ENCODE peak calls at places on chromosomes 11 and 22, in nine cellular contexts. H is upper lobe of right lung, I is BJ, U is fibroblast of pulmonary artery, R is transverse colon, N is neural crest cell, D is endothelial cell, F is MM.1S, G is tibial artery. M is an unnamed sample.

GRCh38 chr22:49382451-49382735 is 445.3 kb downstream of the BRD1 start:
- DNase-seq in H (no peak), I (no peak), U (no peak), R (no peak), N (no peak), D (no peak), F (no peak), G (no peak), M (no peak)

GRCh38 chr22:36301384-36301828 is 48.5 kb downstream of the APOL1 start:
- DNase-seq in H (peak), I (no peak), U (peak), R (peak), N (peak), D (peak), F (peak), G (peak), M (peak)

GRCh38 chr22:17443413-17444203 is 74.3 kb downstream of the CECR2 start:
- DNase-seq in H (no peak), I (no peak), U (no peak), R (no peak), N (no peak), D (no peak), F (no peak), G (no peak), M (no peak)

GRCh38 chr11:68071281-68072048 is 32.6 kb downstream of the TCIRG1 start:
- DNase-seq in H (no peak), I (no peak), U (no peak), R (no peak), N (no peak), D (no peak), F (no peak), G (no peak), M (no peak)

GRCh38 chr22:33869946-33870345 is 50.3 kb downstream of the LARGE1 start:
- DNase-seq in H (no peak), I (no peak), U (no peak), R (no peak), N (no peak), D (no peak), F (no peak), G (no peak), M (no peak)

GRCh38 chr11:73734996-73735395 is 25.9 kb downstream of the RAB6A start:
- DNase-seq in H (no peak), I (no peak), U (peak), R (no peak), N (no peak), D (no peak), F (no peak), G (no peak), M (no peak)

GRCh38 chr11:65934014-65934413 is 11.3 kb upstream of the TSGA10IP start:
- DNase-seq in H (no peak), I (no peak), U (peak), R (no peak), N (no peak), D (no peak), F (no peak), G (no peak), M (no peak)

GRCh38 chr11:2451916-2452694 is 7.3 kb downstream of the KCNQ1 start:
- DNase-seq in H (peak), I (no peak), U (no peak), R (no peak), N (no peak), D (no peak), F (peak), G (no peak), M (no peak)

GRCh38 chr11:3091846-3092602 is 34.8 kb upstream of the CARS1 start:
- DNase-seq in H (peak), I (no peak), U (peak), R (peak), N (peak), D (peak), F (peak), G (no peak), M (peak)

GRCh38 chr22:46614070-46614931 is 5.9 kb upstream of the GRAMD4 start:
- DNase-seq in H (no peak), I (no peak), U (no peak), R (peak), N (no peak), D (no peak), F (peak), G (no peak), M (no peak)

GRCh38 chr22:32823024-32823730 is 21.7 kb downstream of the TIMP3 start:
- DNase-seq in H (no peak), I (no peak), U (peak), R (peak), N (peak), D (peak), F (no peak), G (no peak), M (no peak)

GRCh38 chr11:9815486-9816136 is 151.7 kb downstream of the SWAP70 start:
- DNase-seq in H (no peak), I (no peak), U (peak), R (no peak), N (no peak), D (no peak), F (no peak), G (peak), M (no peak)

GRCh38 chr22:25139062-25139461 is 60.6 kb upstream of the CRYBB3 start:
- DNase-seq in H (no peak), I (no peak), U (peak), R (peak), N (no peak), D (no peak), F (no peak), G (no peak), M (peak)

GRCh38 chr11:1208361-1209261 is 14.3 kb upstream of the MUC5B start:
- DNase-seq in H (peak), I (no peak), U (no peak), R (peak), N (no peak), D (no peak), F (no peak), G (no peak), M (no peak)

GRCh38 chr22:50672471-50673230 is at the start of gene SHANK3:
- DNase-seq in H (no peak), I (no peak), U (no peak), R (no peak), N (no peak), D (peak), F (no peak), G (peak), M (no peak)

GRCh38 chr11:105929381-105929955 is 92.6 kb downstream of the MSANTD4 start:
- DNase-seq in H (no peak), I (no peak), U (no peak), R (no peak), N (no peak), D (no peak), F (peak), G (no peak), M (no peak)

GRCh38 chr11:69711824-69712801 is 8.3 kb upstream of the FGF19 start:
- DNase-seq in H (no peak), I (no peak), U (no peak), R (no peak), N (no peak), D (no peak), F (no peak), G (no peak), M (no peak)

GRCh38 chr11:1568451-1568911 is 3.6 kb downstream of the DUSP8 start:
- DNase-seq in H (peak), I (no peak), U (no peak), R (no peak), N (no peak), D (peak), F (no peak), G (peak), M (no peak)

GRCh38 chr22:47199261-47199948 is 437.0 kb downstream of the TBC1D22A start:
- DNase-seq in H (peak), I (no peak), U (no peak), R (no peak), N (no peak), D (no peak), F (no peak), G (no peak), M (no peak)

GRCh38 chr22:23305922-23306374 is 125.6 kb downstream of the BCR start:
- DNase-seq in H (peak), I (no peak), U (peak), R (peak), N (no peak), D (no peak), F (no peak), G (peak), M (peak)

GRCh38 chr22:49423125-49423650 is 404.5 kb downstream of the BRD1 start:
- DNase-seq in H (no peak), I (no peak), U (no peak), R (no peak), N (no peak), D (no peak), F (peak), G (no peak), M (no peak)

GRCh38 chr11:88089134-88089533 is 86.1 kb downstream of the RAB38 start:
- DNase-seq in H (no peak), I (no peak), U (no peak), R (no peak), N (no peak), D (no peak), F (no peak), G (no peak), M (no peak)

GRCh38 chr11:104570088-104570701 is 328.1 kb downstream of the CASP12 start:
- DNase-seq in H (no peak), I (no peak), U (peak), R (no peak), N (no peak), D (no peak), F (no peak), G (no peak), M (no peak)

GRCh38 chr22:27474711-27475547 is 326.6 kb downstream of the MN1 start:
- DNase-seq in H (no peak), I (peak), U (peak), R (no peak), N (no peak), D (no peak), F (no peak), G (no peak), M (peak)

GRCh38 chr22:19892249-19892879 is 37.7 kb upstream of the GNB1L start:
- DNase-seq in H (no peak), I (no peak), U (peak), R (no peak), N (no peak), D (no peak), F (no peak), G (no peak), M (peak)

GRCh38 chr22:24707477-24707816 is 67.1 kb downstream of the PIWIL3 start:
- DNase-seq in H (no peak), I (no peak), U (no peak), R (peak), N (no peak), D (no peak), F (no peak), G (no peak), M (no peak)

GRCh38 chr11:24781288-24781687 is 284.4 kb downstream of the LUZP2 start:
- DNase-seq in H (no peak), I (no peak), U (no peak), R (no peak), N (no peak), D (no peak), F (peak), G (no peak), M (no peak)
- TF ChIP-seq CTCF in H (no peak), I (no peak), U (no peak), R (no peak), N (no peak), D (no peak), F (peak), G (no peak), M (no peak)

GRCh38 chr11:93921695-93922468 is 71.5 kb upstream of the VSTM5 start:
- DNase-seq in H (no peak), I (no peak), U (peak), R (peak), N (peak), D (peak), F (peak), G (no peak), M (no peak)
- TF ChIP-seq CTCF in H (peak), I (peak), U (peak), R (peak), N (peak), D (peak), F (peak), G (no peak), M (no peak)

GRCh38 chr22:42553475-42554361 is at the start of gene SERHL2:
- DNase-seq in H (peak), I (peak), U (peak), R (peak), N (peak), D (peak), F (no peak), G (peak), M (peak)
- TF ChIP-seq CTCF in H (no peak), I (no peak), U (no peak), R (no peak), N (no peak), D (no peak), F (no peak), G (no peak), M (no peak)

GRCh38 chr11:70790671-70791300 is 392.5 kb downstream of the CTTN start:
- DNase-seq in H (peak), I (no peak), U (no peak), R (no peak), N (no peak), D (no peak), F (no peak), G (no peak), M (no peak)
- TF ChIP-seq CTCF in H (no peak), I (peak), U (no peak), R (no peak), N (no peak), D (no peak), F (no peak), G (no peak), M (no peak)

GRCh38 chr11:46655631-46656030 is 38.3 kb downstream of the ATG13 start:
- DNase-seq in H (no peak), I (no peak), U (peak), R (no peak), N (no peak), D (no peak), F (no peak), G (no peak), M (no peak)
- TF ChIP-seq CTCF in H (no peak), I (no peak), U (no peak), R (no peak), N (no peak), D (no peak), F (no peak), G (no peak), M (no peak)

DNA sequence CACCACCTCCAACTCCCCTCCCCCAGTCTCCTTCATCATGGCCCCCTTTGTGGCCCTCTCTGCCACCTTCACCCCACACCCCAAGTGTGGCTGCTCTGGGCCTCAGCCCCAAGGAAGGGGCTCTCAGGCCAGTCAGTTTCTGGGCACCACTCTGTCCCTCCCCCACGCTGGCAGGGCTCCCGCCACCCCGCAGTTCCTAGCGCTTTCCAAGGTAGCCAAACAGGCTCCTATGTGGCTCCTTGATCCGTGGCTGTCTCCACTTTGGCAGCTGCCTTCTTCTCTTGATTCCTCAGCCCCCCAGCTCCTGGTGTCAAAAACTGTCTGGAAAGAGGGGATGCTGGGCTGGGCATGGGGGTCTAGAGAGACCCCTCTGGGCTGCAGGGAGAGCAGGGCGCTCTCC is 10.4 kb upstream of the CACNA1I start:
- DNase-seq in H (no peak), I (no peak), U (no peak), R (no peak), N (no peak), D (no peak), F (no peak), G (no peak), M (no peak)
- TF ChIP-seq CTCF in H (no peak), I (no peak), U (no peak), R (no peak), N (no peak), D (peak), F (no peak), G (no peak), M (no peak)

DNA sequence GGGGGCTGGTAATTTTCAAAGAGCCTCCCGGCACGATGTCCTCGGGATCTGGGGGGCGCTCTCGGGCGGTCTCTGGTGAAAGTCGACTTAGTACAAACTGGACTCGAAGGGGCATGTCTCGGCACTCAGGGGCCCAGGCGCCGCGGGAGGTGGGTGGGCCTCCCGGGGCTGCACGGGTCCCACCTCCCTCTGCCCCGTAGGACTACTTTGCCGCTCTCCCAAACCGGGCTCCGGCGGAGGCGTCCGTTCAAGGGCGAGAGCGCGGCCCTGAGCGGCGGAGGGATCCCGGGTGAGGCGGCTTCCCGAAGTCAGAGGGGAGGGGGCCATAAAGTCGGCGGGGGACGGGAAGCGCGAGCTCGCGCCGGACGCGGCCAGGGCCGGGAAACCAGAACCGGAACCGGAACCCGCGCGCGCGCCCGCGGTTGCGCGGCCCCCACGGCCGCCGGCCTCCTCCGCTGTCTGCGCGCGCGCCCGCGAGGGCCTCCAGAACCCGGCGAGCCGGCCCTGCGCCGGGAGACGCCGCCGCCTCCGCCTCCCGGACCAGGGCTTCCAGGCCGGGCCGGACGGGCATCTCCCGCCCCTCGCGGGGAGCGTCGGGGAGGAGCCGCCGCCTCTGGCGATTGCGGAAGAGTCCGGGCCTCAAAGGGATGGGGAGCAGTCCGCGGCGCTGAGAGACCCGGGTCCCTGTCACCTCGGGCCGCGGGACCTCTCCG is at the start of gene ARHGEF12:
- DNase-seq in H (peak), I (peak), U (peak), R (peak), N (peak), D (peak), F (peak), G (peak), M (peak)
- TF ChIP-seq CTCF in H (peak), I (peak), U (no peak), R (peak), N (peak), D (no peak), F (peak), G (peak), M (peak)

GRCh38 chr11:134098566-134099184 is 29.8 kb downstream of the JAM3 start:
- DNase-seq in H (no peak), I (no peak), U (no peak), R (no peak), N (no peak), D (no peak), F (no peak), G (no peak), M (no peak)
- TF ChIP-seq CTCF in H (no peak), I (no peak), U (no peak), R (no peak), N (no peak), D (no peak), F (no peak), G (no peak), M (no peak)

M was measured in ovary.